ENCODE peak calls at places on chromosomes 11 and 22, in nine cellular contexts. K is Peyer's patch; C is activated CD8-positive, alpha-beta memory T cell treated with anti-CD3 and anti-CD28 coated beads for 1 hour; I is T-helper 1 cell; Z is lower leg skin; T is fibroblast of pulmonary artery; Q is colonic mucosa; F is stimulated activated effector memory CD8-positive, alpha-beta T cell treated with anti-CD3 and anti-CD28 coated beads, Interleukin-12 subunit alpha, Interleukin-12 subunit beta, amount 100 ng/mL, for 72 hours; H is AG04450. Y is an unnamed sample.

GRCh38 chr11:10067629-10068300 is 226.3 kb downstream of the SBF2 start:
- DNase-seq in K (no peak), C (no peak), I (no peak), Z (no peak), T (no peak), Q (no peak), F (no peak), H (no peak), Y (no peak)

GRCh38 chr22:37498289-37498909 is 12.2 kb upstream of the MFNG start:
- DNase-seq in K (peak), C (peak), I (peak), Z (no peak), T (no peak), Q (peak), F (peak), H (no peak), Y (no peak)

GRCh38 chr11:3208272-3208671 is 10.3 kb downstream of the MRGPRG start:
- DNase-seq in K (no peak), C (no peak), I (no peak), Z (no peak), T (no peak), Q (no peak), F (no peak), H (no peak), Y (no peak)

GRCh38 chr11:2655834-2656622 is 43.8 kb downstream of the KCNQ1OT1 start:
- DNase-seq in K (peak), C (no peak), I (no peak), Z (no peak), T (no peak), Q (no peak), F (no peak), H (no peak), Y (peak)

GRCh38 chr11:36328956-36329673 is 33.0 kb downstream of the PRR5L start:
- DNase-seq in K (no peak), C (no peak), I (no peak), Z (no peak), T (no peak), Q (no peak), F (no peak), H (no peak), Y (no peak)

GRCh38 chr11:80816966-80817365 is 1376.1 kb upstream of the TENM4 start:
- DNase-seq in K (no peak), C (no peak), I (no peak), Z (no peak), T (no peak), Q (no peak), F (no peak), H (no peak), Y (no peak)

GRCh38 chr11:118164885-118165284 is 11.6 kb downstream of the SCN2B start:
- DNase-seq in K (no peak), C (no peak), I (no peak), Z (no peak), T (no peak), Q (no peak), F (no peak), H (no peak), Y (no peak)

GRCh38 chr22:36762687-36763260 is 13.1 kb downstream of the IFT27 start:
- DNase-seq in K (peak), C (no peak), I (no peak), Z (no peak), T (peak), Q (no peak), F (no peak), H (peak), Y (peak)

GRCh38 chr11:45795379-45795778 is 9.6 kb upstream of the SLC35C1 start:
- DNase-seq in K (no peak), C (no peak), I (no peak), Z (no peak), T (no peak), Q (no peak), F (no peak), H (no peak), Y (no peak)

GRCh38 chr11:45045692-45046471 is 95.2 kb upstream of the TP53I11 start:
- DNase-seq in K (peak), C (no peak), I (no peak), Z (peak), T (peak), Q (no peak), F (peak), H (no peak), Y (peak)

GRCh38 chr11:118295834-118296454 is 8.6 kb upstream of the CD3E start:
- DNase-seq in K (peak), C (no peak), I (no peak), Z (no peak), T (peak), Q (no peak), F (no peak), H (no peak), Y (peak)

GRCh38 chr11:95134491-95134890 is 44.8 kb downstream of the ENDOD1 start:
- DNase-seq in K (no peak), C (no peak), I (no peak), Z (peak), T (peak), Q (no peak), F (no peak), H (no peak), Y (peak)

GRCh38 chr11:61480936-61481335 is 27.6 kb upstream of the LRRC10B start:
- DNase-seq in K (no peak), C (no peak), I (no peak), Z (no peak), T (peak), Q (peak), F (no peak), H (no peak), Y (no peak)

GRCh38 chr11:94926271-94926625 is 47.1 kb downstream of the CWC15 start:
- DNase-seq in K (no peak), C (no peak), I (no peak), Z (no peak), T (no peak), Q (no peak), F (no peak), H (no peak), Y (peak)

GRCh38 chr11:13834463-13834862 is 128.1 kb upstream of the SPON1 start:
- DNase-seq in K (no peak), C (no peak), I (no peak), Z (no peak), T (no peak), Q (no peak), F (no peak), H (no peak), Y (no peak)

GRCh38 chr11:119531623-119532022 is 108.7 kb upstream of the THY1 start:
- DNase-seq in K (no peak), C (no peak), I (no peak), Z (no peak), T (no peak), Q (no peak), F (no peak), H (no peak), Y (no peak)

GRCh38 chr22:44210721-44211120 is 30.0 kb downstream of the PARVG start:
- DNase-seq in K (no peak), C (no peak), I (no peak), Z (no peak), T (peak), Q (no peak), F (no peak), H (peak), Y (peak)

GRCh38 chr11:94815705-94816344 is 47.7 kb downstream of the AMOTL1 start:
- DNase-seq in K (no peak), C (no peak), I (no peak), Z (no peak), T (no peak), Q (no peak), F (no peak), H (no peak), Y (no peak)

GRCh38 chr11:102833731-102834130 is 9.7 kb downstream of the MMP3 start:
- DNase-seq in K (no peak), C (no peak), I (no peak), Z (no peak), T (no peak), Q (no peak), F (no peak), H (no peak), Y (no peak)

GRCh38 chr11:43944761-43945311 is 2.4 kb downstream of the C11orf96 start:
- DNase-seq in K (peak), C (peak), I (no peak), Z (no peak), T (peak), Q (peak), F (peak), H (no peak), Y (peak)

GRCh38 chr22:20111045-20111688 is 4.7 kb upstream of the RANBP1 start:
- DNase-seq in K (no peak), C (no peak), I (no peak), Z (no peak), T (peak), Q (no peak), F (no peak), H (no peak), Y (peak)

GRCh38 chr11:112085822-112086421 is 634 bp downstream of the TIMM8B start:
- DNase-seq in K (no peak), C (no peak), I (no peak), Z (no peak), T (peak), Q (peak), F (no peak), H (no peak), Y (peak)

GRCh38 chr22:36136475-36136874 is 24.1 kb downstream of the APOL3 start:
- DNase-seq in K (no peak), C (no peak), I (no peak), Z (peak), T (no peak), Q (no peak), F (no peak), H (peak), Y (peak)

GRCh38 chr22:38401336-38402084 is 53.5 kb downstream of the KCNJ4 start:
- DNase-seq in K (no peak), C (no peak), I (no peak), Z (no peak), T (no peak), Q (no peak), F (no peak), H (no peak), Y (no peak)